ENCODE peak calls at places on chromosomes 2 and 18, in nine cellular contexts. One of them, this sample, is unnamed.

GRCh38 chr2:20184067-20184938 is 40.6 kb downstream of the SDC1 start:
- DNase-seq in epithelial cell of esophagus: peak
- DNase-seq in BJ: no peak
- DNase-seq in A549: peak
- DNase-seq in mammary epithelial cell: peak
- DNase-seq in CD4-positive, alpha-beta memory T cell: no peak
- DNase-seq in AG04450: peak
- DNase-seq in OCI-LY7: no peak
- DNase-seq in right cardiac atrium: no peak
- DNase-seq in this sample: peak

GRCh38 chr2:7634370-7634769 is 717.2 kb downstream of the RNF144A start:
- DNase-seq in epithelial cell of esophagus: no peak
- DNase-seq in mammary epithelial cell: no peak
- DNase-seq in AG04450: no peak
- DNase-seq in OCI-LY7: peak
- DNase-seq in BJ: no peak
- DNase-seq in A549: no peak
- DNase-seq in CD4-positive, alpha-beta memory T cell: no peak
- DNase-seq in right cardiac atrium: no peak
- DNase-seq in this sample: no peak

GRCh38 chr2:73069855-73070650 is 1.5 kb downstream of the SFXN5 start:
- DNase-seq in CD4-positive, alpha-beta memory T cell: no peak
- DNase-seq in OCI-LY7: no peak
- DNase-seq in mammary epithelial cell: peak
- DNase-seq in BJ: no peak
- DNase-seq in epithelial cell of esophagus: peak
- DNase-seq in AG04450: no peak
- DNase-seq in A549: no peak
- DNase-seq in right cardiac atrium: no peak
- DNase-seq in this sample: no peak

GRCh38 chr18:61949946-61950345 is 57.1 kb upstream of the RNF152 start:
- DNase-seq in epithelial cell of esophagus: peak
- DNase-seq in AG04450: peak
- DNase-seq in right cardiac atrium: no peak
- DNase-seq in OCI-LY7: no peak
- DNase-seq in mammary epithelial cell: peak
- DNase-seq in A549: no peak
- DNase-seq in BJ: peak
- DNase-seq in CD4-positive, alpha-beta memory T cell: no peak
- DNase-seq in this sample: no peak

GRCh38 chr2:152448621-152449020 is 113.6 kb downstream of the FMNL2 start:
- DNase-seq in OCI-LY7: no peak
- DNase-seq in mammary epithelial cell: no peak
- DNase-seq in AG04450: no peak
- DNase-seq in epithelial cell of esophagus: no peak
- DNase-seq in BJ: no peak
- DNase-seq in right cardiac atrium: no peak
- DNase-seq in CD4-positive, alpha-beta memory T cell: no peak
- DNase-seq in A549: no peak
- DNase-seq in this sample: no peak

GRCh38 chr18:74217476-74218143 is 69.3 kb downstream of the TIMM21 start:
- DNase-seq in BJ: no peak
- DNase-seq in mammary epithelial cell: no peak
- DNase-seq in OCI-LY7: no peak
- DNase-seq in CD4-positive, alpha-beta memory T cell: no peak
- DNase-seq in AG04450: no peak
- DNase-seq in A549: no peak
- DNase-seq in right cardiac atrium: no peak
- DNase-seq in epithelial cell of esophagus: peak
- DNase-seq in this sample: no peak

GRCh38 chr2:133765693-133766092 is 197.4 kb upstream of the NCKAP5 start:
- DNase-seq in A549: peak
- DNase-seq in BJ: no peak
- DNase-seq in CD4-positive, alpha-beta memory T cell: no peak
- DNase-seq in OCI-LY7: no peak
- DNase-seq in mammary epithelial cell: no peak
- DNase-seq in right cardiac atrium: peak
- DNase-seq in epithelial cell of esophagus: no peak
- DNase-seq in AG04450: no peak
- DNase-seq in this sample: no peak

GRCh38 chr2:231007159-231008045 is 11.5 kb downstream of the SPATA3 start:
- DNase-seq in mammary epithelial cell: no peak
- DNase-seq in OCI-LY7: no peak
- DNase-seq in A549: no peak
- DNase-seq in AG04450: no peak
- DNase-seq in BJ: no peak
- DNase-seq in right cardiac atrium: no peak
- DNase-seq in CD4-positive, alpha-beta memory T cell: no peak
- DNase-seq in epithelial cell of esophagus: peak
- DNase-seq in this sample: no peak

GRCh38 chr2:76316691-76317090 is 606.0 kb upstream of the GCFC2 start:
- DNase-seq in CD4-positive, alpha-beta memory T cell: no peak
- DNase-seq in OCI-LY7: no peak
- DNase-seq in AG04450: no peak
- DNase-seq in A549: no peak
- DNase-seq in right cardiac atrium: no peak
- DNase-seq in epithelial cell of esophagus: no peak
- DNase-seq in mammary epithelial cell: no peak
- DNase-seq in BJ: no peak
- DNase-seq in this sample: no peak

GRCh38 chr2:65638438-65638837 is 206.0 kb upstream of the SPRED2 start:
- DNase-seq in epithelial cell of esophagus: no peak
- DNase-seq in AG04450: no peak
- DNase-seq in right cardiac atrium: no peak
- DNase-seq in mammary epithelial cell: no peak
- DNase-seq in BJ: no peak
- DNase-seq in CD4-positive, alpha-beta memory T cell: no peak
- DNase-seq in OCI-LY7: no peak
- DNase-seq in A549: no peak
- DNase-seq in this sample: no peak

GRCh38 chr2:23122681-23123080 is 262.3 kb upstream of the KLHL29 start:
- DNase-seq in OCI-LY7: no peak
- DNase-seq in CD4-positive, alpha-beta memory T cell: no peak
- DNase-seq in mammary epithelial cell: no peak
- DNase-seq in AG04450: no peak
- DNase-seq in A549: no peak
- DNase-seq in right cardiac atrium: no peak
- DNase-seq in BJ: no peak
- DNase-seq in epithelial cell of esophagus: no peak
- DNase-seq in this sample: no peak

GRCh38 chr2:44071454-44072046 is 75.8 kb upstream of the LRPPRC start:
- DNase-seq in OCI-LY7: no peak
- DNase-seq in A549: no peak
- DNase-seq in BJ: no peak
- DNase-seq in CD4-positive, alpha-beta memory T cell: no peak
- DNase-seq in AG04450: no peak
- DNase-seq in mammary epithelial cell: no peak
- DNase-seq in right cardiac atrium: no peak
- DNase-seq in epithelial cell of esophagus: no peak
- DNase-seq in this sample: no peak

GRCh38 chr2:71071681-71072398 is 3.4 kb downstream of the NAGK start:
- DNase-seq in CD4-positive, alpha-beta memory T cell: peak
- DNase-seq in mammary epithelial cell: peak
- DNase-seq in AG04450: no peak
- DNase-seq in epithelial cell of esophagus: peak
- DNase-seq in right cardiac atrium: no peak
- DNase-seq in OCI-LY7: peak
- DNase-seq in A549: no peak
- DNase-seq in BJ: no peak
- DNase-seq in this sample: no peak

GRCh38 chr2:9416962-9417316 is 6.4 kb downstream of the ITGB1BP1 start:
- DNase-seq in epithelial cell of esophagus: no peak
- DNase-seq in BJ: no peak
- DNase-seq in A549: no peak
- DNase-seq in mammary epithelial cell: no peak
- DNase-seq in OCI-LY7: no peak
- DNase-seq in CD4-positive, alpha-beta memory T cell: no peak
- DNase-seq in right cardiac atrium: no peak
- DNase-seq in AG04450: no peak
- DNase-seq in this sample: no peak

GRCh38 chr2:172554352-172555271 is 1.3 kb upstream of the PDK1 start:
- DNase-seq in OCI-LY7: peak
- DNase-seq in AG04450: no peak
- DNase-seq in mammary epithelial cell: no peak
- DNase-seq in CD4-positive, alpha-beta memory T cell: no peak
- DNase-seq in right cardiac atrium: no peak
- DNase-seq in A549: no peak
- DNase-seq in epithelial cell of esophagus: no peak
- DNase-seq in BJ: no peak
- DNase-seq in this sample: no peak
- H3K4me3 ChIP-seq in OCI-LY7: peak
- H3K4me3 ChIP-seq in AG04450: no peak
- H3K4me3 ChIP-seq in mammary epithelial cell: peak
- H3K4me3 ChIP-seq in CD4-positive, alpha-beta memory T cell: peak
- H3K4me3 ChIP-seq in right cardiac atrium: peak
- H3K4me3 ChIP-seq in A549: peak
- H3K4me3 ChIP-seq in epithelial cell of esophagus: peak
- H3K4me3 ChIP-seq in BJ: peak
- H3K4me3 ChIP-seq in this sample: peak

GRCh38 chr2:2564300-2565085 is 233.4 kb upstream of the MYT1L start:
- DNase-seq in AG04450: no peak
- DNase-seq in epithelial cell of esophagus: no peak
- DNase-seq in mammary epithelial cell: no peak
- DNase-seq in CD4-positive, alpha-beta memory T cell: no peak
- DNase-seq in right cardiac atrium: no peak
- DNase-seq in OCI-LY7: no peak
- DNase-seq in BJ: no peak
- DNase-seq in A549: no peak
- DNase-seq in this sample: no peak
- H3K4me3 ChIP-seq in AG04450: no peak
- H3K4me3 ChIP-seq in epithelial cell of esophagus: no peak
- H3K4me3 ChIP-seq in mammary epithelial cell: no peak
- H3K4me3 ChIP-seq in CD4-positive, alpha-beta memory T cell: no peak
- H3K4me3 ChIP-seq in right cardiac atrium: no peak
- H3K4me3 ChIP-seq in OCI-LY7: no peak
- H3K4me3 ChIP-seq in BJ: no peak
- H3K4me3 ChIP-seq in A549: no peak
- H3K4me3 ChIP-seq in this sample: no peak

DNA sequence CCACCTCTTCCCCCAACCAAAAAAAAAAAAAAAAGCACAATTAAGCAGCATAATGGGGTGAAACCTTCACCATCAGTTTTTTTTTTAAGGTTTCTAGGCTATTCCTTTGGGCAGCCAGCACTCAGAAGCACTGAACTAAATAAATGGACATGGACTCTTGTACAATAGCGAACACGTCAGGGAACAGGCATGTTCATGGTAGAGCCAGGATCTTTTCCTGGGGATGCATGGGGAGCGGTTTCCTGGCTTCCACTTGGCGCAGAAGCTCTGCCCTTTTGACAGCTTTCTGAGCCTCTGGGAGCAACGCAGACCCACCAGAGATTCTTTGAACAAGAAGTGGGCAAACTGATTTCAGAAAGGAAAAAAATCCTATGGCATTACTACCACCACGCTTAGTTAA is 35.0 kb downstream of the ALPK2 start:
- DNase-seq in OCI-LY7: no peak
- DNase-seq in AG04450: no peak
- DNase-seq in BJ: no peak
- DNase-seq in right cardiac atrium: no peak
- DNase-seq in A549: no peak
- DNase-seq in mammary epithelial cell: no peak
- DNase-seq in epithelial cell of esophagus: no peak
- DNase-seq in CD4-positive, alpha-beta memory T cell: no peak
- DNase-seq in this sample: no peak
- H3K4me3 ChIP-seq in OCI-LY7: no peak
- H3K4me3 ChIP-seq in AG04450: no peak
- H3K4me3 ChIP-seq in BJ: no peak
- H3K4me3 ChIP-seq in right cardiac atrium: no peak
- H3K4me3 ChIP-seq in A549: no peak
- H3K4me3 ChIP-seq in mammary epithelial cell: no peak
- H3K4me3 ChIP-seq in epithelial cell of esophagus: no peak
- H3K4me3 ChIP-seq in CD4-positive, alpha-beta memory T cell: no peak
- H3K4me3 ChIP-seq in this sample: no peak

GRCh38 chr2:176087330-176088047 is 3.7 kb upstream of the EVX2 start:
- DNase-seq in A549: no peak
- DNase-seq in CD4-positive, alpha-beta memory T cell: no peak
- DNase-seq in OCI-LY7: no peak
- DNase-seq in right cardiac atrium: no peak
- DNase-seq in BJ: no peak
- DNase-seq in mammary epithelial cell: no peak
- DNase-seq in AG04450: no peak
- DNase-seq in epithelial cell of esophagus: no peak
- DNase-seq in this sample: no peak
- H3K4me3 ChIP-seq in A549: peak
- H3K4me3 ChIP-seq in CD4-positive, alpha-beta memory T cell: no peak
- H3K4me3 ChIP-seq in OCI-LY7: no peak
- H3K4me3 ChIP-seq in right cardiac atrium: no peak
- H3K4me3 ChIP-seq in BJ: no peak
- H3K4me3 ChIP-seq in mammary epithelial cell: no peak
- H3K4me3 ChIP-seq in AG04450: no peak
- H3K4me3 ChIP-seq in epithelial cell of esophagus: no peak
- H3K4me3 ChIP-seq in this sample: peak

GRCh38 chr18:44508474-44508873 is 172.2 kb upstream of the SETBP1 start:
- DNase-seq in BJ: no peak
- DNase-seq in A549: no peak
- DNase-seq in OCI-LY7: no peak
- DNase-seq in epithelial cell of esophagus: no peak
- DNase-seq in AG04450: no peak
- DNase-seq in CD4-positive, alpha-beta memory T cell: no peak
- DNase-seq in right cardiac atrium: no peak
- DNase-seq in mammary epithelial cell: no peak
- DNase-seq in this sample: no peak
- H3K4me3 ChIP-seq in BJ: no peak
- H3K4me3 ChIP-seq in A549: no peak
- H3K4me3 ChIP-seq in OCI-LY7: no peak
- H3K4me3 ChIP-seq in epithelial cell of esophagus: no peak
- H3K4me3 ChIP-seq in AG04450: no peak
- H3K4me3 ChIP-seq in CD4-positive, alpha-beta memory T cell: no peak
- H3K4me3 ChIP-seq in right cardiac atrium: no peak
- H3K4me3 ChIP-seq in mammary epithelial cell: no peak
- H3K4me3 ChIP-seq in this sample: no peak

GRCh38 chr18:65671621-65672415 is 79.0 kb upstream of the CDH7 start:
- DNase-seq in A549: no peak
- DNase-seq in OCI-LY7: no peak
- DNase-seq in AG04450: no peak
- DNase-seq in mammary epithelial cell: no peak
- DNase-seq in right cardiac atrium: no peak
- DNase-seq in CD4-positive, alpha-beta memory T cell: no peak
- DNase-seq in epithelial cell of esophagus: no peak
- DNase-seq in BJ: no peak
- DNase-seq in this sample: no peak
- H3K4me3 ChIP-seq in A549: no peak
- H3K4me3 ChIP-seq in OCI-LY7: no peak
- H3K4me3 ChIP-seq in AG04450: no peak
- H3K4me3 ChIP-seq in mammary epithelial cell: no peak
- H3K4me3 ChIP-seq in right cardiac atrium: no peak
- H3K4me3 ChIP-seq in CD4-positive, alpha-beta memory T cell: no peak
- H3K4me3 ChIP-seq in epithelial cell of esophagus: no peak
- H3K4me3 ChIP-seq in BJ: no peak
- H3K4me3 ChIP-seq in this sample: no peak

GRCh38 chr18:63311481-63312409 is 7.8 kb downstream of the BCL2 start:
- DNase-seq in epithelial cell of esophagus: no peak
- DNase-seq in mammary epithelial cell: no peak
- DNase-seq in right cardiac atrium: no peak
- DNase-seq in OCI-LY7: no peak
- DNase-seq in CD4-positive, alpha-beta memory T cell: no peak
- DNase-seq in BJ: no peak
- DNase-seq in AG04450: no peak
- DNase-seq in A549: no peak
- DNase-seq in this sample: no peak
- H3K4me3 ChIP-seq in epithelial cell of esophagus: no peak
- H3K4me3 ChIP-seq in mammary epithelial cell: no peak
- H3K4me3 ChIP-seq in right cardiac atrium: no peak
- H3K4me3 ChIP-seq in OCI-LY7: no peak
- H3K4me3 ChIP-seq in CD4-positive, alpha-beta memory T cell: no peak
- H3K4me3 ChIP-seq in BJ: no peak
- H3K4me3 ChIP-seq in AG04450: no peak
- H3K4me3 ChIP-seq in A549: no peak
- H3K4me3 ChIP-seq in this sample: no peak

This sample was measured in astrocyte of the cerebellum.